ENCODE peak calls at places on chromosomes 7 and 10, in eight cellular contexts. P is ovary, Z is tibial nerve, C is cardiac muscle cell, A is astrocyte, X is Peyer's patch, J is testis, H is heart right ventricle. O is an unnamed sample.

GRCh38 chr10:15188629-15189028 is 20.1 kb upstream of the NMT2 start:
- DNase-seq in P (no peak), Z (no peak), C (no peak), A (no peak), X (no peak), J (no peak), H (no peak), O (no peak)

GRCh38 chr7:151725844-151726770 is 150.8 kb downstream of the PRKAG2 start:
- DNase-seq in P (no peak), Z (no peak), C (peak; percentile 73), A (no peak), X (no peak), J (no peak), H (no peak), O (no peak)

GRCh38 chr7:139481364-139481763 is 2.1 kb downstream of the KLRG2 start:
- DNase-seq in P (no peak), Z (no peak), C (no peak), A (no peak), X (no peak), J (no peak), H (no peak), O (no peak)

GRCh38 chr10:128210215-128211063 is 84.2 kb upstream of the MKI67 start:
- DNase-seq in P (no peak), Z (peak; percentile 37), C (peak; percentile 59), A (no peak), X (peak; percentile 43), J (peak; percentile 65), H (peak; percentile 80), O (peak; percentile 77)

GRCh38 chr10:110992011-110992800 is 72.8 kb downstream of the SHOC2 start:
- DNase-seq in P (no peak), Z (no peak), C (no peak), A (peak; percentile 18), X (no peak), J (peak; percentile 67), H (no peak), O (no peak)

GRCh38 chr10:79001082-79001885 is 67.5 kb upstream of the ZMIZ1 start:
- DNase-seq in P (no peak), Z (no peak), C (no peak), A (no peak), X (no peak), J (no peak), H (no peak), O (no peak)

GRCh38 chr7:52479990-52480389 is 555.4 kb upstream of the POM121L12 start:
- DNase-seq in P (no peak), Z (no peak), C (no peak), A (no peak), X (no peak), J (no peak), H (no peak), O (no peak)

GRCh38 chr7:139798892-139799291 is 21.1 kb upstream of the HIPK2 start:
- DNase-seq in P (no peak), Z (no peak), C (no peak), A (no peak), X (no peak), J (no peak), H (no peak), O (no peak)

GRCh38 chr10:99681553-99681952 is 22.2 kb downstream of the ENTPD7 start:
- DNase-seq in P (no peak), Z (no peak), C (no peak), A (peak; percentile 78), X (no peak), J (no peak), H (no peak), O (peak; percentile 36)

GRCh38 chr10:79159785-79160184 is 91.0 kb downstream of the ZMIZ1 start:
- DNase-seq in P (peak; percentile 70), Z (no peak), C (peak; percentile 88), A (peak; percentile 78), X (no peak), J (peak; percentile 50), H (peak; percentile 73), O (no peak)

GRCh38 chr7:100673942-100674431 is 447 bp downstream of the GNB2 start:
- DNase-seq in P (peak; percentile 70), Z (no peak), C (no peak), A (peak; percentile 20), X (peak; percentile 69), J (peak; percentile 67), H (peak; percentile 59), O (no peak)

GRCh38 chr7:136342221-136342620 is 365.1 kb upstream of the MTPN start:
- DNase-seq in P (no peak), Z (no peak), C (no peak), A (no peak), X (no peak), J (no peak), H (no peak), O (no peak)

GRCh38 chr10:32149257-32149955 is 93.2 kb upstream of the KIF5B start:
- DNase-seq in P (peak; percentile 74), Z (no peak), C (no peak), A (peak; percentile 96), X (no peak), J (no peak), H (no peak), O (peak; percentile 78)

GRCh38 chr10:32146166-32146565 is 89.9 kb upstream of the KIF5B start:
- DNase-seq in P (no peak), Z (no peak), C (no peak), A (no peak), X (no peak), J (no peak), H (no peak), O (no peak)

GRCh38 chr10:32150532-32151101 is 94.4 kb upstream of the KIF5B start:
- DNase-seq in P (no peak), Z (no peak), C (no peak), A (peak; percentile 57), X (no peak), J (no peak), H (no peak), O (no peak)

GRCh38 chr10:32147730-32148129 is 91.5 kb upstream of the KIF5B start:
- DNase-seq in P (no peak), Z (no peak), C (no peak), A (no peak), X (no peak), J (no peak), H (no peak), O (no peak)

DNA sequence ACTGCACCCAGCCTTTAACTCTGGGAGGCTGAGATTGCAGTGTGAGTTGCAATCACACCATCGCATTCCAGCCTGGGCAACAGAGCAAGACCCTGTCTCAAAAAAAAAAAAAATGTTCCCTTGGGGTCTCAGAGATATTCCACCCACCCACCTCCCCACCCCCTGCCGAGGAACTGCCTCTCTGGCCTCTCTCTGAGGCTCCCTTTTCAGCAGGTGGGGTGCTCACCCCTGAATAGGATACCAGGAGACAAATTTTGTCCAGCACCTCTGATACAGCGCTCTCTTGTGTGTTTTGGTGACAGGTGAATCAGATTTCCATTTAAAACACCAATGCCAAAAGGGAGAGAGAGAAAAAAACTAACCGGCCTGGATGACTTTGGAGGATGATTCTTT is 92.6 kb upstream of the KIF5B start:
- DNase-seq in P (no peak), Z (no peak), C (no peak), A (no peak), X (no peak), J (no peak), H (no peak), O (no peak)
- H3K27ac ChIP-seq in P (peak overlapping the region; percentile 11), Z (no peak overlapping the region), C (no peak overlapping the region), A (peak overlapping the region; percentile 92), X (peak overlapping the region; percentile 35), J (no peak overlapping the region), H (peak overlapping the region; percentile 65), O (peak overlapping the region; percentile 75)

DNA sequence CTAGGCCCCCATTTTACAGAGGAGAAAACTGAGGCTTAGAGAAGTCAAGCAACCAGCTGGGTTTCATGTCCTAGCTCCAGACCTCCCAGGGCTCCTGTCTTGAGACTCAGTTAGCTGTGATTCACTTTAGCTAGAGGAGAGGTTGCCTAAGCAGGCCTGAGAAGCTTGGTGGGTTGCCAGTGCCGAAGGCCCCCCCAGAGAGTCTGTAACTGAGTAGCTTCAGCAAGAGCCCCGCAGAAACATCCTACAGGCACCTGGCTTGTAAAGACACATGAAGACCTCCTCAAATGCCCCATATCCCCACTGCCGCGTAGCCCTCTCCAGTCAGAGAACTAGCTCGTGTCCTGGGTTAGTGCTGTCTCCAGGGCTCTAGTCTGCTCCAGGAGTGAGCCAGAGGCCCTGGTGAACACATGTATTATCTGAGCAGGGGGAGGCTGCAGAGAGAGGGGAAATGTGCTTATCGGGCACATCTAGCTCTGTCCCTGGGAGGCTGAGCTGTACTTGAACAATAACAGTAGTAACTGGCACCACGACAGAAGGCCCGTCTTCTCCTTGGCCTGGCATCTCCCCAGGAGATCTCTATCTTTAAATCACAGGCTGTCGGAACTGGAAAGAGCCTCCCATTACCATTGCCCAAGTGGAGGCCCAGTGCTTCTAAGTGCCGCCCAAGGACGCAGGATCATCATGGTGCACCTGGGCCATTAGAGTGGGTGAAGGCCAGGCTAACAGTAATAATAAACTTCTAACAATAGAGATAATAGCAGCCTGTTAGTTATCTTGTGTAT is 28.9 kb downstream of the UNC5B start:
- DNase-seq in P (no peak), Z (no peak), C (no peak), A (peak; percentile 78), X (no peak), J (peak; percentile 64), H (peak; percentile 62), O (no peak)
- H3K27ac ChIP-seq in P (no peak overlapping the region), Z (no peak overlapping the region), C (peak overlapping the region; percentile 86), A (no peak overlapping the region), X (peak overlapping the region; percentile 63), J (no peak overlapping the region), H (peak overlapping the region; percentile 53), O (peak overlapping the region; percentile 98)

DNA sequence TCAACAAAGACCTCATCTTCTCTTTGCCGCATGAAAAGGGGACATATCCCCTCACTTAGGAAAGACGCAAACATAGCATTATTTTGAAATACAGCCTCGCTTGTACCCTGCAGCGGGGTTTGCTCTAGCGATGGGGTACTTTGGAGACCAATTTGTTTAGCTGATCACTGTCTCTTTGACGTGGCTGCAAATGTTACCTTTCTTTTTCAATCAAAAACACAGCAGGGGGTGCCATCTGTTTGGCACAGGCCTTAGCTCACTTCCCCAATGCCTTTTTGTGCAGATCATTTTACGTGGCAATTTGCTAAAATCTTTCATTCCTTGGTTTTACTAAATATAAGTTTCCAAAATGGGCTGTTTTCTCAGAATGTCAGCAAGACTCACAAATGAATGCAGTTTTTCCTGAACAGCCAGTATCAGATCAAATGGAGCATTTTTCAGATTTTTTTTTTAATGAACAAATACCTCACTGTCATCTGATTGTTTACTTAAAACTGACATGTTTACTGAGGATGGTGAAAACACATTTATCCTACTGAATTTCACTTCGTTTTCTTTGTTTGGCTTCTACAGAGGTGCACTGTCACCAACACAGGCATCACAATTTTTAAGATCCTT is 206.2 kb downstream of the SKAP2 start:
- DNase-seq in P (no peak), Z (no peak), C (no peak), A (no peak), X (no peak), J (no peak), H (no peak), O (no peak)
- H3K27ac ChIP-seq in P (no peak overlapping the region), Z (no peak overlapping the region), C (no peak overlapping the region), A (no peak overlapping the region), X (no peak overlapping the region), J (no peak overlapping the region), H (no peak overlapping the region), O (no peak overlapping the region)

DNA sequence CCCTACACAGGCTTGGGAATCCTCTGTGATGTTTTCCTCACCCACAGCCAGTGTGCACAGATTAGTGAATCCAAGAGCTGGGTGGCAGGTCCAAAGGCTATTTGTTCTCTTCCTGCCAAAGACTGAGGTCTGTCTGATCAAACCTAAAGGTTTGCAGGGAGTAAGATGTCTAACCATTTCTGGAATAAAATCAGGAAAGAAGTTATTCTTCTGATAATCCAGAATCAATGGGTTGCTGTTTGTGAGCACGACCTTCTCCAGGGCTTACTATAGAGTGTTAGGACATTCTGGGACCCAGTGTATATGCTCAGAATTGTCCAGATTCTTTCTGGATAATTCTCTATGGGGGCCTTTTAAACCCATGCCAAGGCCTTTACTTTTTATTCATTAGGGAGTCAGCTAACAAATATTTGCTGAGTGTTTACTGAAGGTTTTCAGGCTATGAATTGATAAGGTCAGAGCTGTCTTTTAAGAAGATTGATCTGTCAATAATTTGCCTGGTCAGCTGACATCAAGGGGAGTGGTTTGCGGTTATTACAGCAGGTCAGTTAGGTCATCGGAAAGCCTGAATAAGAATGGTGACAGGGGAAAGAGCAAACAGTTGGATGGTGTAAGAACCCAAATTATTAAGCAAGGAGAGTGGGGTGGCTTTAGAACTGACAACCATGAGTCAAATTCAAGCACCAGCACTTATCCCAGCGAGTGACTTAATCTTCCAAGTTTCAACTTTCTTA is 7.5 kb upstream of the TECTB start:
- DNase-seq in P (no peak), Z (no peak), C (no peak), A (no peak), X (no peak), J (no peak), H (no peak), O (no peak)
- H3K27ac ChIP-seq in P (no peak overlapping the region), Z (no peak overlapping the region), C (no peak overlapping the region), A (no peak overlapping the region), X (no peak overlapping the region), J (no peak overlapping the region), H (no peak overlapping the region), O (no peak overlapping the region)